ENCODE peak calls at places on chromosomes 2 and 18, in seven cellular contexts. F is IMR-90, Z is H9, D is H1, P is mesenchymal stem cell, O is trophoblast cell, C is mesendoderm. T is an unnamed sample.

GRCh38 chr2:81706856-81707255 is 1402.3 kb upstream of the LRRTM1 start:
- DNase-seq in P (no peak), F (no peak), Z (no peak), O (no peak), C (peak), D (no peak), T (no peak)

GRCh38 chr2:205948883-205949282 is 137.1 kb downstream of the INO80D start:
- DNase-seq in O (no peak), Z (no peak), C (peak), P (no peak), F (no peak), D (no peak), T (no peak)

GRCh38 chr2:237180225-237180624 is 94.5 kb downstream of the COPS8 start:
- DNase-seq in F (no peak), P (no peak), D (no peak), Z (no peak), C (no peak), O (no peak), T (no peak)

GRCh38 chr18:55321268-55322175 is 266.5 kb downstream of the TCF4 start:
- DNase-seq in C (peak), O (peak), F (peak), D (no peak), P (peak), Z (peak), T (peak)

GRCh38 chr18:57084331-57085298 is 62.3 kb upstream of the BOD1L2 start:
- DNase-seq in Z (no peak), F (no peak), P (no peak), O (no peak), C (peak), D (no peak), T (no peak)

GRCh38 chr2:47174731-47175361 is 19.7 kb upstream of the STPG4 start:
- DNase-seq in O (peak), P (peak), C (peak), Z (no peak), F (peak), D (no peak), T (no peak)

GRCh38 chr2:54380627-54381026 is 75.5 kb upstream of the SPTBN1 start:
- DNase-seq in Z (no peak), C (no peak), D (no peak), P (no peak), O (no peak), F (no peak), T (no peak)

GRCh38 chr2:189379287-189379630 is 62.0 kb upstream of the WDR75 start:
- DNase-seq in P (peak), D (peak), F (peak), Z (no peak), C (peak), O (peak), T (no peak)

GRCh38 chr2:107358921-107359320 is 467.8 kb upstream of the RGPD4 start:
- DNase-seq in Z (no peak), F (no peak), P (no peak), O (peak), C (peak), D (no peak), T (no peak)

GRCh38 chr2:23404426-23404825 is 19.4 kb downstream of the KLHL29 start:
- DNase-seq in C (peak), Z (peak), D (no peak), O (peak), F (peak), P (peak), T (no peak)

GRCh38 chr2:227414846-227415245 is 27.1 kb upstream of the SCYGR1 start:
- DNase-seq in P (peak), D (no peak), C (no peak), O (peak), F (peak), Z (no peak), T (no peak)

GRCh38 chr2:218022131-218022850 is 19.5 kb upstream of the TNS1 start:
- DNase-seq in O (no peak), C (no peak), P (no peak), D (no peak), F (no peak), Z (peak), T (no peak)

GRCh38 chr2:112582314-112582746 is 2.1 kb upstream of the CHCHD5 start:
- DNase-seq in Z (no peak), D (no peak), O (peak), P (peak), C (peak), F (peak), T (no peak)

GRCh38 chr2:217838409-217838831 is 164.4 kb downstream of the TNS1 start:
- DNase-seq in D (no peak), C (no peak), F (no peak), Z (no peak), O (no peak), P (no peak), T (no peak)

GRCh38 chr2:181947273-181947672 is 38.4 kb upstream of the PPP1R1C start:
- DNase-seq in C (peak), Z (no peak), O (peak), D (no peak), P (no peak), F (no peak), T (no peak)

GRCh38 chr18:1653873-1654272 is 749.2 kb downstream of the ADCYAP1 start:
- DNase-seq in D (no peak), P (no peak), Z (no peak), C (no peak), O (peak), F (no peak), T (no peak)

GRCh38 chr2:30147715-30148611 is 1.2 kb downstream of the YPEL5 start:
- DNase-seq in F (peak), D (no peak), P (peak), Z (peak), O (peak), C (peak), T (peak)

GRCh38 chr2:218307415-218308090 is 15.2 kb upstream of the TMBIM1 start:
- DNase-seq in D (no peak), F (no peak), O (no peak), P (no peak), C (no peak), Z (no peak), T (no peak)

GRCh38 chr2:146661494-146662096 is 1183.2 kb upstream of the ACVR2A start:
- DNase-seq in Z (no peak), P (peak), D (no peak), F (peak), O (peak), C (peak), T (peak)

GRCh38 chr2:54212456-54212855 is 43.6 kb downstream of the TSPYL6 start:
- DNase-seq in D (no peak), Z (no peak), O (peak), F (peak), C (peak), P (peak), T (no peak)

GRCh38 chr2:200616193-200616592 is 30.4 kb downstream of the AOX1 start:
- DNase-seq in P (no peak), F (no peak), O (peak), C (no peak), D (no peak), Z (no peak), T (no peak)

GRCh38 chr18:5424903-5425302 is 118.9 kb downstream of the EPB41L3 start:
- DNase-seq in C (peak), D (no peak), O (peak), Z (no peak), P (peak), F (peak), T (no peak)

GRCh38 chr2:240434728-240435456 is 571 bp upstream of the GPC1 start:
- DNase-seq in Z (peak), F (peak), C (peak), P (peak), O (peak), D (no peak), T (peak)

GRCh38 chr2:162677476-162677875 is 161.1 kb downstream of the KCNH7 start:
- DNase-seq in Z (no peak), C (no peak), F (no peak), D (no peak), O (peak), P (peak), T (no peak)

DNA sequence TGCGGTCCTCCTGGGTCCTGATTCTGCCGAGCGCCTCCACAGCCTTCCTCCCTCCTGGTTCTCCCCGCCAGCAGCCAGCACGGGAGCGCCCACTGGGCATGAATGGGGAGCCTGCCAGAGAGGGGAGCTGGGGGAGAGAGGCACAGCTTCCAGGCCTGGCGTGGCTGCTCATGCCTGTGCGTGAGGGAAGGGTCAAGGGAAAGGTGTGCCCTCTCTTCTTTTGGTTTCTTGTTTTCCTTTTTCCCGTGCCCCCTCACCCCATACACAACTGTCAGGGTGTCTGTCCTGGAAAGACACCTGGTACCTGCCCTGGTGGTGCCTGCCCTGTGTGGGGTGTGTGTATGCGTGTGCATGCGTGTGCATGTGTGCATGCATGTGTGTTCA is 4.7 kb upstream of the NEURL3 start:
- DNase-seq in O (no peak), D (no peak), P (no peak), C (no peak), Z (no peak), F (no peak), T (no peak)
- H2AK5ac ChIP-seq in O (no peak), D (no peak), P (no peak), C (no peak), Z (no peak), F (no peak), T (peak)

GRCh38 chr2:219384083-219384713 is 3.5 kb downstream of the DNPEP start:
- DNase-seq in F (no peak), P (no peak), D (no peak), Z (peak), C (peak), O (no peak), T (no peak)
- H2AK5ac ChIP-seq in F (no peak), P (no peak), D (no peak), Z (no peak), C (no peak), O (no peak), T (no peak)

GRCh38 chr2:110959233-110959632 is 161.5 kb upstream of the BCL2L11 start:
- DNase-seq in P (no peak), C (no peak), Z (no peak), F (no peak), D (no peak), O (no peak), T (no peak)

GRCh38 chr2:110958720-110959119 is 162.0 kb upstream of the BCL2L11 start:
- DNase-seq in O (no peak), C (no peak), P (no peak), F (no peak), Z (no peak), D (no peak), T (no peak)

GRCh38 chr2:110957267-110957666 is 163.4 kb upstream of the BCL2L11 start:
- DNase-seq in C (no peak), Z (no peak), P (no peak), O (no peak), D (no peak), F (no peak), T (no peak)

GRCh38 chr2:110960281-110960680 is 160.4 kb upstream of the BCL2L11 start:
- DNase-seq in O (no peak), P (no peak), F (no peak), Z (no peak), C (no peak), D (no peak), T (no peak)

GRCh38 chr2:110961024-110961423 is 159.7 kb upstream of the BCL2L11 start:
- DNase-seq in D (no peak), F (no peak), C (no peak), Z (no peak), O (no peak), P (no peak), T (no peak)
- H2AK5ac ChIP-seq in D (no peak), F (no peak), C (no peak), Z (no peak), O (no peak), P (no peak), T (no peak)

DNA sequence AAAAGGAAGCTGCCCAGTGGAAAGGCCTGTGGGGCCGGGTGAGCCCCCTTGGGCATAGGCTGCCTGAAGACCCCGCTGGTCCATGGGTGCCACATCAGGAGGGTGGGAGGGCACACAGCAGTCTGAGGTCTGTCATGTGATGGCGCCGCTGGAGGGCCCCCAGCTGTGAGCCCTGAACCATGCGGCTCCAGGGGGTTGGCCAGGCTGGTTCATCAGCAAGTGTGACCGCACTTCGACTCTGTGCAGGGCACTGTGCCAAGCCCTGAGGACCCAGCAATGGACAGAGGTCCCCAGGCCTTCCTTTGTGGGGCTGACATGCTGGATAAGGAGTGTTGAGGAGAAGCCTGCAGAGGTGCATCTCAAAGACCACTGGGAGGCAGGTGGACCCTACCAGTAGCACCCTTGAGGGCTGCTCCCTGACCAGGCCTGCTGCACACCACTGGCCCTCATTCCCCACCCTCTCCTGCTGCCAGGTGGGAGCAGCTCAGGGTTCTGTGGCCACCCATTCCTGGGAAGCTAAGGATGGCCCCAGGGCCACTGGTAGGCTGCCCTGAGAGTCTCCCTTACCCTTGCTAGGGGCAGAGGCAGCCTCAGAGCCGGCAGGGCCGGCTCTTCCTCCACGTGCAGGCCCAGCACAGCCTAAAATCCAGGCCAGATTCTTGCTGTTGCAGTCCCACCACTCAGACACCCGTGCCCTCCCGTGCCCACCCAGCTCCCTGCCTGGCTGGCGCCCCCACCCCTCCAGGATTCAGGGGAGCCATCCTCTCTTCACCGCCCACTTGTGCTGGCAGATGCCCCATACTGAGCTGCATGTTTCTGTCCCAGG is 199.2 kb downstream of the EIPR1 start:
- DNase-seq in Z (no peak), F (no peak), D (no peak), P (no peak), O (no peak), C (no peak), T (no peak)
- H2AK5ac ChIP-seq in Z (no peak), F (no peak), D (no peak), P (no peak), O (no peak), C (no peak), T (no peak)

T was measured in neuronal stem cell.